ENCODE peak calls at places on chromosome 7, in eight cellular contexts. One of them, this sample, is unnamed.

GRCh38 chr7:130102588-130102987 is 32.3 kb downstream of the KLHDC10 start:
- DNase-seq in HEK293T: no peak
- DNase-seq in HuH-7: no peak
- DNase-seq in sciatic nerve: no peak
- DNase-seq in activated T-cell treated with anti-CD3 and anti-CD28 coated beads, Interleukin-2, amount 50 U/mL, for 72 hours: no peak
- DNase-seq in COR-L47: no peak
- DNase-seq in NCI-H2081 treated with DMSO at 0.1 percent for 48 hours: no peak
- DNase-seq in NCI-H1105 treated with DMSO at 0.1 percent for 48 hours: no peak
- DNase-seq in this sample: no peak

GRCh38 chr7:136874393-136875032 is 6.1 kb downstream of the CHRM2 start:
- DNase-seq in HEK293T: peak; percentile 52
- DNase-seq in sciatic nerve: no peak
- DNase-seq in COR-L47: peak; percentile 33
- DNase-seq in NCI-H1105 treated with DMSO at 0.1 percent for 48 hours: peak; percentile 16
- DNase-seq in HuH-7: peak; percentile 20
- DNase-seq in NCI-H2081 treated with DMSO at 0.1 percent for 48 hours: no peak
- DNase-seq in activated T-cell treated with anti-CD3 and anti-CD28 coated beads, Interleukin-2, amount 50 U/mL, for 72 hours: no peak
- DNase-seq in this sample: no peak

GRCh38 chr7:94011714-94012353 is 7.7 kb upstream of the BET1 start:
- DNase-seq in HuH-7: no peak
- DNase-seq in NCI-H2081 treated with DMSO at 0.1 percent for 48 hours: no peak
- DNase-seq in NCI-H1105 treated with DMSO at 0.1 percent for 48 hours: no peak
- DNase-seq in HEK293T: no peak
- DNase-seq in sciatic nerve: no peak
- DNase-seq in activated T-cell treated with anti-CD3 and anti-CD28 coated beads, Interleukin-2, amount 50 U/mL, for 72 hours: no peak
- DNase-seq in COR-L47: no peak
- DNase-seq in this sample: no peak

GRCh38 chr7:29326872-29327271 is 132.3 kb downstream of the CHN2 start:
- DNase-seq in activated T-cell treated with anti-CD3 and anti-CD28 coated beads, Interleukin-2, amount 50 U/mL, for 72 hours: no peak
- DNase-seq in NCI-H2081 treated with DMSO at 0.1 percent for 48 hours: no peak
- DNase-seq in NCI-H1105 treated with DMSO at 0.1 percent for 48 hours: no peak
- DNase-seq in HEK293T: no peak
- DNase-seq in HuH-7: no peak
- DNase-seq in COR-L47: no peak
- DNase-seq in sciatic nerve: no peak
- DNase-seq in this sample: no peak

GRCh38 chr7:128908750-128909385 is 1.6 kb downstream of the KCP start:
- DNase-seq in NCI-H1105 treated with DMSO at 0.1 percent for 48 hours: no peak
- DNase-seq in activated T-cell treated with anti-CD3 and anti-CD28 coated beads, Interleukin-2, amount 50 U/mL, for 72 hours: no peak
- DNase-seq in HEK293T: no peak
- DNase-seq in COR-L47: no peak
- DNase-seq in NCI-H2081 treated with DMSO at 0.1 percent for 48 hours: no peak
- DNase-seq in sciatic nerve: peak; percentile 19
- DNase-seq in HuH-7: no peak
- DNase-seq in this sample: no peak

GRCh38 chr7:143331179-143331825 is 15.4 kb downstream of the CLCN1 start:
- DNase-seq in HEK293T: no peak
- DNase-seq in activated T-cell treated with anti-CD3 and anti-CD28 coated beads, Interleukin-2, amount 50 U/mL, for 72 hours: no peak
- DNase-seq in HuH-7: no peak
- DNase-seq in NCI-H1105 treated with DMSO at 0.1 percent for 48 hours: no peak
- DNase-seq in NCI-H2081 treated with DMSO at 0.1 percent for 48 hours: no peak
- DNase-seq in sciatic nerve: no peak
- DNase-seq in COR-L47: no peak
- DNase-seq in this sample: no peak

GRCh38 chr7:79988642-79989041 is 146.0 kb upstream of the GNAI1 start:
- DNase-seq in HEK293T: no peak
- DNase-seq in COR-L47: no peak
- DNase-seq in HuH-7: no peak
- DNase-seq in activated T-cell treated with anti-CD3 and anti-CD28 coated beads, Interleukin-2, amount 50 U/mL, for 72 hours: no peak
- DNase-seq in NCI-H1105 treated with DMSO at 0.1 percent for 48 hours: no peak
- DNase-seq in NCI-H2081 treated with DMSO at 0.1 percent for 48 hours: no peak
- DNase-seq in sciatic nerve: no peak
- DNase-seq in this sample: no peak

GRCh38 chr7:106717254-106717996 is 56.5 kb upstream of the CCDC71L start:
- DNase-seq in sciatic nerve: no peak
- DNase-seq in COR-L47: no peak
- DNase-seq in NCI-H2081 treated with DMSO at 0.1 percent for 48 hours: no peak
- DNase-seq in HEK293T: no peak
- DNase-seq in HuH-7: no peak
- DNase-seq in activated T-cell treated with anti-CD3 and anti-CD28 coated beads, Interleukin-2, amount 50 U/mL, for 72 hours: no peak
- DNase-seq in NCI-H1105 treated with DMSO at 0.1 percent for 48 hours: no peak
- DNase-seq in this sample: no peak

GRCh38 chr7:711093-711966 is 15.2 kb upstream of the DNAAF5 start:
- DNase-seq in sciatic nerve: peak; percentile 53
- DNase-seq in activated T-cell treated with anti-CD3 and anti-CD28 coated beads, Interleukin-2, amount 50 U/mL, for 72 hours: no peak
- DNase-seq in NCI-H1105 treated with DMSO at 0.1 percent for 48 hours: no peak
- DNase-seq in HEK293T: no peak
- DNase-seq in COR-L47: no peak
- DNase-seq in HuH-7: no peak
- DNase-seq in NCI-H2081 treated with DMSO at 0.1 percent for 48 hours: no peak
- DNase-seq in this sample: no peak

GRCh38 chr7:103540986-103541385 is 95.0 kb upstream of the SLC26A5 start:
- DNase-seq in sciatic nerve: no peak
- DNase-seq in COR-L47: peak; percentile 18
- DNase-seq in NCI-H1105 treated with DMSO at 0.1 percent for 48 hours: no peak
- DNase-seq in HuH-7: no peak
- DNase-seq in activated T-cell treated with anti-CD3 and anti-CD28 coated beads, Interleukin-2, amount 50 U/mL, for 72 hours: no peak
- DNase-seq in HEK293T: no peak
- DNase-seq in NCI-H2081 treated with DMSO at 0.1 percent for 48 hours: no peak
- DNase-seq in this sample: no peak

GRCh38 chr7:156582591-156583123 is 57.9 kb upstream of the RNF32 start:
- DNase-seq in NCI-H1105 treated with DMSO at 0.1 percent for 48 hours: no peak
- DNase-seq in HuH-7: no peak
- DNase-seq in NCI-H2081 treated with DMSO at 0.1 percent for 48 hours: no peak
- DNase-seq in sciatic nerve: no peak
- DNase-seq in HEK293T: no peak
- DNase-seq in COR-L47: no peak
- DNase-seq in activated T-cell treated with anti-CD3 and anti-CD28 coated beads, Interleukin-2, amount 50 U/mL, for 72 hours: no peak
- DNase-seq in this sample: no peak

GRCh38 chr7:81882086-81882485 is 112.2 kb upstream of the HGF start:
- DNase-seq in NCI-H1105 treated with DMSO at 0.1 percent for 48 hours: no peak
- DNase-seq in sciatic nerve: no peak
- DNase-seq in COR-L47: no peak
- DNase-seq in NCI-H2081 treated with DMSO at 0.1 percent for 48 hours: no peak
- DNase-seq in HuH-7: no peak
- DNase-seq in HEK293T: no peak
- DNase-seq in activated T-cell treated with anti-CD3 and anti-CD28 coated beads, Interleukin-2, amount 50 U/mL, for 72 hours: no peak
- DNase-seq in this sample: no peak

GRCh38 chr7:140617081-140617480 is 23.5 kb downstream of the DENND2A start:
- DNase-seq in NCI-H2081 treated with DMSO at 0.1 percent for 48 hours: no peak
- DNase-seq in HuH-7: no peak
- DNase-seq in NCI-H1105 treated with DMSO at 0.1 percent for 48 hours: no peak
- DNase-seq in activated T-cell treated with anti-CD3 and anti-CD28 coated beads, Interleukin-2, amount 50 U/mL, for 72 hours: no peak
- DNase-seq in COR-L47: no peak
- DNase-seq in HEK293T: no peak
- DNase-seq in sciatic nerve: no peak
- DNase-seq in this sample: no peak

GRCh38 chr7:83704564-83704963 is 55.6 kb upstream of the SEMA3E start:
- DNase-seq in COR-L47: no peak
- DNase-seq in NCI-H2081 treated with DMSO at 0.1 percent for 48 hours: no peak
- DNase-seq in HEK293T: no peak
- DNase-seq in sciatic nerve: no peak
- DNase-seq in activated T-cell treated with anti-CD3 and anti-CD28 coated beads, Interleukin-2, amount 50 U/mL, for 72 hours: no peak
- DNase-seq in HuH-7: peak; percentile 23
- DNase-seq in NCI-H1105 treated with DMSO at 0.1 percent for 48 hours: no peak
- DNase-seq in this sample: no peak

GRCh38 chr7:105353752-105354328 is 34.9 kb downstream of the SRPK2 start:
- DNase-seq in HuH-7: no peak
- DNase-seq in HEK293T: no peak
- DNase-seq in NCI-H1105 treated with DMSO at 0.1 percent for 48 hours: no peak
- DNase-seq in COR-L47: no peak
- DNase-seq in NCI-H2081 treated with DMSO at 0.1 percent for 48 hours: no peak
- DNase-seq in sciatic nerve: no peak
- DNase-seq in activated T-cell treated with anti-CD3 and anti-CD28 coated beads, Interleukin-2, amount 50 U/mL, for 72 hours: no peak
- DNase-seq in this sample: no peak

GRCh38 chr7:464712-465461 is 54.8 kb downstream of the PDGFA start:
- DNase-seq in HEK293T: no peak
- DNase-seq in NCI-H1105 treated with DMSO at 0.1 percent for 48 hours: no peak
- DNase-seq in sciatic nerve: peak; percentile 63
- DNase-seq in NCI-H2081 treated with DMSO at 0.1 percent for 48 hours: no peak
- DNase-seq in HuH-7: no peak
- DNase-seq in activated T-cell treated with anti-CD3 and anti-CD28 coated beads, Interleukin-2, amount 50 U/mL, for 72 hours: no peak
- DNase-seq in COR-L47: no peak
- DNase-seq in this sample: no peak

GRCh38 chr7:24826662-24827020 is 69.4 kb upstream of the GSDME start:
- DNase-seq in NCI-H1105 treated with DMSO at 0.1 percent for 48 hours: no peak
- DNase-seq in COR-L47: no peak
- DNase-seq in NCI-H2081 treated with DMSO at 0.1 percent for 48 hours: no peak
- DNase-seq in HEK293T: no peak
- DNase-seq in sciatic nerve: no peak
- DNase-seq in activated T-cell treated with anti-CD3 and anti-CD28 coated beads, Interleukin-2, amount 50 U/mL, for 72 hours: peak; percentile 14
- DNase-seq in HuH-7: no peak
- DNase-seq in this sample: peak; percentile 25

GRCh38 chr7:134669388-134669787 is 22.7 kb downstream of the BPGM start:
- DNase-seq in sciatic nerve: no peak
- DNase-seq in NCI-H2081 treated with DMSO at 0.1 percent for 48 hours: no peak
- DNase-seq in activated T-cell treated with anti-CD3 and anti-CD28 coated beads, Interleukin-2, amount 50 U/mL, for 72 hours: no peak
- DNase-seq in NCI-H1105 treated with DMSO at 0.1 percent for 48 hours: no peak
- DNase-seq in HEK293T: no peak
- DNase-seq in HuH-7: no peak
- DNase-seq in COR-L47: no peak
- DNase-seq in this sample: no peak

GRCh38 chr7:149150981-149151380 is 3.7 kb downstream of the ZNF398 start:
- DNase-seq in COR-L47: no peak
- DNase-seq in activated T-cell treated with anti-CD3 and anti-CD28 coated beads, Interleukin-2, amount 50 U/mL, for 72 hours: no peak
- DNase-seq in sciatic nerve: no peak
- DNase-seq in HEK293T: no peak
- DNase-seq in NCI-H2081 treated with DMSO at 0.1 percent for 48 hours: no peak
- DNase-seq in NCI-H1105 treated with DMSO at 0.1 percent for 48 hours: no peak
- DNase-seq in HuH-7: no peak
- DNase-seq in this sample: no peak

GRCh38 chr7:106070567-106071254 is 41.4 kb downstream of the SYPL1 start:
- DNase-seq in HEK293T: no peak
- DNase-seq in NCI-H2081 treated with DMSO at 0.1 percent for 48 hours: no peak
- DNase-seq in HuH-7: no peak
- DNase-seq in sciatic nerve: no peak
- DNase-seq in NCI-H1105 treated with DMSO at 0.1 percent for 48 hours: peak; percentile 95
- DNase-seq in activated T-cell treated with anti-CD3 and anti-CD28 coated beads, Interleukin-2, amount 50 U/mL, for 72 hours: no peak
- DNase-seq in COR-L47: peak; percentile 15
- DNase-seq in this sample: no peak